ENCODE peak calls at places on chromosomes 4 and X, in nine cellular contexts. N is CD8-positive, alpha-beta T cell; V is heart left ventricle; P is cardiac muscle cell; A is endodermal cell; M is psoas muscle; R is body of pancreas; X is SK-N-SH; H is ovary. W is an unnamed sample.

GRCh38 chr4:102694791-102695190 is 66.0 kb downstream of the MANBA start:
- DNase-seq in N (no peak), V (no peak), P (no peak), A (no peak), M (no peak), R (no peak), X (no peak), H (no peak), W (no peak)

GRCh38 chrX:12979011-12979629 is 4.2 kb downstream of the TMSB4X start:
- DNase-seq in N (no peak), V (no peak), P (no peak), A (no peak), M (no peak), R (no peak), X (no peak), H (no peak), W (no peak)

GRCh38 chr4:55733874-55734437 is 85.6 kb upstream of the EXOC1L start:
- DNase-seq in N (no peak), V (no peak), P (peak; percentile 50), A (no peak), M (peak; percentile 30), R (peak; percentile 65), X (peak; percentile 17), H (peak; percentile 33), W (no peak)

GRCh38 chr4:139575072-139575471 is 19.1 kb upstream of the SETD7 start:
- DNase-seq in N (no peak), V (no peak), P (no peak), A (peak; percentile 62), M (no peak), R (no peak), X (no peak), H (no peak), W (no peak)

GRCh38 chrX:43707812-43708548 is 51.9 kb downstream of the MAOA start:
- DNase-seq in N (no peak), V (peak; percentile 34), P (peak; percentile 70), A (no peak), M (peak; percentile 32), R (peak; percentile 76), X (no peak), H (peak; percentile 80), W (peak; percentile 23)

GRCh38 chr4:173486714-173487392 is 43.2 kb downstream of the HAND2 start:
- DNase-seq in N (no peak), V (peak; percentile 73), P (no peak), A (no peak), M (no peak), R (no peak), X (no peak), H (no peak), W (no peak)

GRCh38 chr4:3218824-3219760 is 29.9 kb upstream of the MSANTD1 start:
- DNase-seq in N (no peak), V (no peak), P (no peak), A (no peak), M (peak; percentile 2), R (no peak), X (peak; percentile 54), H (no peak), W (no peak)

GRCh38 chr4:154516320-154516719 is 24.7 kb upstream of the DCHS2 start:
- DNase-seq in N (no peak), V (no peak), P (no peak), A (no peak), M (no peak), R (no peak), X (no peak), H (no peak), W (no peak)

GRCh38 chrX:30812326-30812725 is 76.7 kb downstream of the TAB3 start:
- DNase-seq in N (no peak), V (no peak), P (no peak), A (no peak), M (no peak), R (no peak), X (no peak), H (no peak), W (no peak)

GRCh38 chr4:95601342-95601741 is 52.6 kb upstream of the UNC5C start:
- DNase-seq in N (no peak), V (no peak), P (no peak), A (no peak), M (no peak), R (no peak), X (no peak), H (no peak), W (no peak)

GRCh38 chr4:139934336-139934735 is 219.6 kb downstream of the MAML3 start:
- DNase-seq in N (no peak), V (no peak), P (peak; percentile 33), A (no peak), M (no peak), R (peak; percentile 28), X (peak; percentile 68), H (peak; percentile 59), W (no peak)

GRCh38 chrX:104173841-104174240 is 7.6 kb downstream of the FAM199X start:
- DNase-seq in N (no peak), V (no peak), P (no peak), A (no peak), M (no peak), R (no peak), X (no peak), H (no peak), W (no peak)

GRCh38 chr4:16794816-16795445 is 103.5 kb downstream of the LDB2 start:
- DNase-seq in N (peak; percentile 16), V (peak; percentile 71), P (peak; percentile 72), A (peak; percentile 92), M (no peak), R (peak; percentile 55), X (peak; percentile 45), H (peak; percentile 59), W (peak; percentile 80)

GRCh38 chr4:109332926-109333464 is 30.5 kb upstream of the COL25A1 start:
- DNase-seq in N (no peak), V (no peak), P (peak; percentile 10), A (peak; percentile 88), M (no peak), R (no peak), X (no peak), H (no peak), W (no peak)
- TF ChIP-seq CTCF in N (no peak), V (no peak), P (peak; percentile 42), A (peak; percentile 79), M (peak; percentile 21), R (no peak), X (peak; percentile 34), H (no peak), W (peak; percentile 42)

DNA sequence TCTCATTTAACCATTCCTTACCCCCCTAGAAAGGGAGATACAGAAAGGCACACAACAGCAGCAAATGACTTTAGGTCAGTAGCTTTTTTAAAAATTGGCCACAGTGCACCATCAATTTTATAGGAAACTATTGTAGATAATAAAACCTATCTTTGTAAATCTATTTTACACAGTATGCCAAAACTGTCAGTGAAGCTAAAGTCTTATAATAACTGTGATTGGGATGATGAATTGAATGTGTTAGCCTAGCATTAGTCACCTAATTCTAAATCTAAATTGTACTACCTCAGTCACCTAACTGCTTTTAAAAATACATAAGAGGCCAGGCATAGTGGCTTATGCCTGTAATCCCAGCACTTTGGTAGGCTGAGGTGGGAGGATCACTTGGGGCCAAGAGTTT is 44.2 kb downstream of the SH3RF1 start:
- DNase-seq in N (no peak), V (no peak), P (no peak), A (no peak), M (no peak), R (no peak), X (no peak), H (no peak), W (no peak)
- H3K4me1 ChIP-seq in N (no peaks in the 10 kb centered on the region), V (peaks cover 3% of the 10 kb centered on the region), P (peaks cover 6% of the 10 kb centered on the region), A (no peaks in the 10 kb centered on the region), M (peaks cover 42% of the 10 kb centered on the region), R (peaks cover 9% of the 10 kb centered on the region), X (peaks cover 4% of the 10 kb centered on the region), H (peaks cover 3% of the 10 kb centered on the region), W (peaks cover 12% of the 10 kb centered on the region)

GRCh38 chrX:76153221-76153620 is 19.6 kb upstream of the PBDC1 start:
- DNase-seq in N (no peak), V (no peak), P (no peak), A (no peak), M (no peak), R (no peak), X (no peak), H (no peak), W (no peak)

GRCh38 chrX:76148011-76148665 is 24.7 kb upstream of the PBDC1 start:
- DNase-seq in N (no peak), V (no peak), P (peak; percentile 27), A (peak; percentile 44), M (no peak), R (peak; percentile 8), X (no peak), H (peak; percentile 22), W (no peak)
- H3K4me3 ChIP-seq in N (peak overlapping the region; percentile 2), V (no peak overlapping the region), P (no peak overlapping the region), A (peak overlapping the region; percentile 56), M (peak overlapping the region; percentile 58), R (no peak overlapping the region), X (no peak overlapping the region), H (no peak overlapping the region), W (peak overlapping the region; percentile 20)

GRCh38 chr4:89640620-89641366 is 196.2 kb downstream of the SNCA start:
- DNase-seq in N (peak; percentile 5), V (peak; percentile 19), P (peak; percentile 80), A (peak; percentile 95), M (no peak), R (peak; percentile 50), X (peak; percentile 65), H (no peak), W (peak; percentile 33)

GRCh38 chr4:89645512-89645911 is 191.4 kb downstream of the SNCA start:
- DNase-seq in N (no peak), V (no peak), P (no peak), A (no peak), M (no peak), R (no peak), X (no peak), H (no peak), W (no peak)

GRCh38 chr4:89639395-89639794 is 197.6 kb downstream of the SNCA start:
- DNase-seq in N (no peak), V (no peak), P (no peak), A (no peak), M (no peak), R (no peak), X (no peak), H (no peak), W (no peak)

GRCh38 chr4:89641367-89641687 is 195.6 kb downstream of the SNCA start:
- DNase-seq in N (no peak), V (no peak), P (no peak), A (no peak), M (no peak), R (no peak), X (no peak), H (no peak), W (no peak)
- TF ChIP-seq CTCF in N (no peak), V (no peak), P (no peak), A (no peak), M (no peak), R (no peak), X (no peak), H (no peak), W (no peak)